ENCODE peak calls at places on chromosomes 13 and 19, in ten cellular contexts. One of them, this sample, is unnamed.
A peak's percentile ranks its signal among the peaks of the same experiment; 100 is the strongest.

GRCh38 chr19:53898680-53899341 is 10.3 kb upstream of the CACNG7 start:
- DNase-seq in uterus: no peak
- DNase-seq in HL-60: no peak
- DNase-seq in RWPE1: peak; percentile 53
- DNase-seq in WTC11: peak; percentile 100
- DNase-seq in fibroblast of mammary gland: no peak
- DNase-seq in fibroblast of lung: no peak
- DNase-seq in dorsolateral prefrontal cortex: no peak
- DNase-seq in lower lobe of right lung: no peak
- DNase-seq in AG04450: no peak
- DNase-seq in this sample: no peak

GRCh38 chr13:50107205-50107604 is 92.0 kb downstream of the KCNRG start:
- DNase-seq in uterus: no peak
- DNase-seq in HL-60: no peak
- DNase-seq in RWPE1: no peak
- DNase-seq in WTC11: no peak
- DNase-seq in fibroblast of mammary gland: no peak
- DNase-seq in fibroblast of lung: peak; percentile 45
- DNase-seq in dorsolateral prefrontal cortex: no peak
- DNase-seq in lower lobe of right lung: no peak
- DNase-seq in AG04450: no peak
- DNase-seq in this sample: no peak

GRCh38 chr19:2454199-2454961 is 2.4 kb downstream of the LMNB2 start:
- DNase-seq in uterus: no peak
- DNase-seq in HL-60: no peak
- DNase-seq in RWPE1: no peak
- DNase-seq in WTC11: no peak
- DNase-seq in fibroblast of mammary gland: no peak
- DNase-seq in fibroblast of lung: no peak
- DNase-seq in dorsolateral prefrontal cortex: no peak
- DNase-seq in lower lobe of right lung: no peak
- DNase-seq in AG04450: no peak
- DNase-seq in this sample: no peak

GRCh38 chr13:33132644-33133440 is 116.6 kb downstream of the KL start:
- DNase-seq in uterus: no peak
- DNase-seq in HL-60: no peak
- DNase-seq in RWPE1: no peak
- DNase-seq in WTC11: no peak
- DNase-seq in fibroblast of mammary gland: peak; percentile 76
- DNase-seq in fibroblast of lung: peak; percentile 74
- DNase-seq in dorsolateral prefrontal cortex: no peak
- DNase-seq in lower lobe of right lung: no peak
- DNase-seq in AG04450: no peak
- DNase-seq in this sample: no peak

GRCh38 chr13:109155301-109155761 is 525.9 kb downstream of the MYO16 start:
- DNase-seq in uterus: no peak
- DNase-seq in HL-60: no peak
- DNase-seq in RWPE1: peak; percentile 74
- DNase-seq in WTC11: no peak
- DNase-seq in fibroblast of mammary gland: peak; percentile 90
- DNase-seq in fibroblast of lung: peak; percentile 98
- DNase-seq in dorsolateral prefrontal cortex: no peak
- DNase-seq in lower lobe of right lung: no peak
- DNase-seq in AG04450: no peak
- DNase-seq in this sample: no peak

GRCh38 chr19:1318678-1319471 is 33.2 kb downstream of the EFNA2 start:
- DNase-seq in uterus: no peak
- DNase-seq in HL-60: no peak
- DNase-seq in RWPE1: no peak
- DNase-seq in WTC11: no peak
- DNase-seq in fibroblast of mammary gland: no peak
- DNase-seq in fibroblast of lung: no peak
- DNase-seq in dorsolateral prefrontal cortex: no peak
- DNase-seq in lower lobe of right lung: no peak
- DNase-seq in AG04450: no peak
- DNase-seq in this sample: no peak

GRCh38 chr19:32519023-32519422 is 62.0 kb upstream of the PDCD5 start:
- DNase-seq in uterus: no peak
- DNase-seq in HL-60: no peak
- DNase-seq in RWPE1: no peak
- DNase-seq in WTC11: no peak
- DNase-seq in fibroblast of mammary gland: no peak
- DNase-seq in fibroblast of lung: no peak
- DNase-seq in dorsolateral prefrontal cortex: no peak
- DNase-seq in lower lobe of right lung: no peak
- DNase-seq in AG04450: no peak
- DNase-seq in this sample: no peak

GRCh38 chr19:41546386-41546789 is 29.6 kb upstream of the CEACAM21 start:
- DNase-seq in uterus: no peak
- DNase-seq in HL-60: peak; percentile 84
- DNase-seq in RWPE1: no peak
- DNase-seq in WTC11: no peak
- DNase-seq in fibroblast of mammary gland: no peak
- DNase-seq in fibroblast of lung: no peak
- DNase-seq in dorsolateral prefrontal cortex: no peak
- DNase-seq in lower lobe of right lung: peak; percentile 53
- DNase-seq in AG04450: no peak
- DNase-seq in this sample: peak; percentile 68

GRCh38 chr13:46654956-46655726 is 102.2 kb downstream of the LRCH1 start:
- DNase-seq in uterus: no peak
- DNase-seq in HL-60: no peak
- DNase-seq in RWPE1: no peak
- DNase-seq in WTC11: no peak
- DNase-seq in fibroblast of mammary gland: peak; percentile 46
- DNase-seq in fibroblast of lung: no peak
- DNase-seq in dorsolateral prefrontal cortex: no peak
- DNase-seq in lower lobe of right lung: no peak
- DNase-seq in AG04450: no peak
- DNase-seq in this sample: no peak

GRCh38 chr19:18490719-18491118 is 31.2 kb downstream of the ELL start:
- DNase-seq in uterus: no peak
- DNase-seq in HL-60: no peak
- DNase-seq in RWPE1: no peak
- DNase-seq in WTC11: no peak
- DNase-seq in fibroblast of mammary gland: no peak
- DNase-seq in fibroblast of lung: no peak
- DNase-seq in dorsolateral prefrontal cortex: no peak
- DNase-seq in lower lobe of right lung: no peak
- DNase-seq in AG04450: no peak
- DNase-seq in this sample: no peak

GRCh38 chr19:18489627-18490184 is 32.2 kb downstream of the ELL start:
- DNase-seq in uterus: no peak
- DNase-seq in HL-60: no peak
- DNase-seq in RWPE1: no peak
- DNase-seq in WTC11: no peak
- DNase-seq in fibroblast of mammary gland: no peak
- DNase-seq in fibroblast of lung: no peak
- DNase-seq in dorsolateral prefrontal cortex: no peak
- DNase-seq in lower lobe of right lung: no peak
- DNase-seq in AG04450: no peak
- DNase-seq in this sample: no peak

GRCh38 chr19:18487576-18488402 is 34.1 kb downstream of the ELL start:
- DNase-seq in uterus: no peak
- DNase-seq in HL-60: no peak
- DNase-seq in RWPE1: no peak
- DNase-seq in WTC11: no peak
- DNase-seq in fibroblast of mammary gland: no peak
- DNase-seq in fibroblast of lung: no peak
- DNase-seq in dorsolateral prefrontal cortex: no peak
- DNase-seq in lower lobe of right lung: no peak
- DNase-seq in AG04450: no peak
- DNase-seq in this sample: no peak

GRCh38 chr19:18488403-18488723 is 33.5 kb downstream of the ELL start:
- DNase-seq in uterus: no peak
- DNase-seq in HL-60: no peak
- DNase-seq in RWPE1: no peak
- DNase-seq in WTC11: no peak
- DNase-seq in fibroblast of mammary gland: no peak
- DNase-seq in fibroblast of lung: no peak
- DNase-seq in dorsolateral prefrontal cortex: peak; percentile 72
- DNase-seq in lower lobe of right lung: no peak
- DNase-seq in AG04450: no peak
- DNase-seq in this sample: no peak

GRCh38 chr19:18488838-18489626 is 32.8 kb downstream of the ELL start:
- DNase-seq in uterus: no peak
- DNase-seq in HL-60: no peak
- DNase-seq in RWPE1: no peak
- DNase-seq in WTC11: peak; percentile 73
- DNase-seq in fibroblast of mammary gland: no peak
- DNase-seq in fibroblast of lung: no peak
- DNase-seq in dorsolateral prefrontal cortex: peak; percentile 63
- DNase-seq in lower lobe of right lung: no peak
- DNase-seq in AG04450: no peak
- DNase-seq in this sample: no peak
- TF ChIP-seq CTCF in uterus: peak; percentile 41
- TF ChIP-seq CTCF in HL-60: no peak
- TF ChIP-seq CTCF in RWPE1: no peak
- TF ChIP-seq CTCF in WTC11: no peak
- TF ChIP-seq CTCF in fibroblast of mammary gland: peak; percentile 25
- TF ChIP-seq CTCF in fibroblast of lung: peak; percentile 27
- TF ChIP-seq CTCF in dorsolateral prefrontal cortex: peak; percentile 22
- TF ChIP-seq CTCF in lower lobe of right lung: peak; percentile 32
- TF ChIP-seq CTCF in AG04450: peak; percentile 26
- TF ChIP-seq CTCF in this sample: peak; percentile 4

GRCh38 chr13:79062291-79062690 is 343.8 kb downstream of the RBM26 start:
- DNase-seq in uterus: no peak
- DNase-seq in HL-60: no peak
- DNase-seq in RWPE1: no peak
- DNase-seq in WTC11: no peak
- DNase-seq in fibroblast of mammary gland: no peak
- DNase-seq in fibroblast of lung: no peak
- DNase-seq in dorsolateral prefrontal cortex: no peak
- DNase-seq in lower lobe of right lung: no peak
- DNase-seq in AG04450: no peak
- DNase-seq in this sample: no peak

GRCh38 chr13:79056706-79057105 is 349.3 kb downstream of the RBM26 start:
- DNase-seq in uterus: no peak
- DNase-seq in HL-60: no peak
- DNase-seq in RWPE1: no peak
- DNase-seq in WTC11: peak; percentile 29
- DNase-seq in fibroblast of mammary gland: no peak
- DNase-seq in fibroblast of lung: no peak
- DNase-seq in dorsolateral prefrontal cortex: no peak
- DNase-seq in lower lobe of right lung: no peak
- DNase-seq in AG04450: no peak
- DNase-seq in this sample: no peak

DNA sequence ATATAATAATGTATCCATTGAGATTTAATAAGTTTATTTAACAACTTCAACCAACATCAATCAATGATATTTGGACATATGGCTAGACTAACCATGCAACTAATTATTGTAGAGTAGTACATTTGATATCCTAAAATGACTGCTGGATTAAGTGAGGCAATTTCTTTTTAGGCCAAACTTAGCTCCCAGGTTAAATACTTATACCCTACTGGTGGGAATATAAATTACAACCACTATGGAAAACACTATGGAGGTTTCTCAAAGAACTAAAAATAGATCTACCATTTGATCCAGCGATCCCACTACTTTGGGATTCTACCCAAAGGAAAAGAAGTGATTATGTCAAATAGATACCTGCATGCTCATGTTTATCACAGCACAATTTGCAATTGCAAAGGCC is 345.8 kb downstream of the RBM26 start:
- DNase-seq in uterus: no peak
- DNase-seq in HL-60: no peak
- DNase-seq in RWPE1: no peak
- DNase-seq in WTC11: no peak
- DNase-seq in fibroblast of mammary gland: no peak
- DNase-seq in fibroblast of lung: no peak
- DNase-seq in dorsolateral prefrontal cortex: no peak
- DNase-seq in lower lobe of right lung: no peak
- DNase-seq in AG04450: no peak
- DNase-seq in this sample: no peak
- TF ChIP-seq CTCF in uterus: no peak
- TF ChIP-seq CTCF in HL-60: no peak
- TF ChIP-seq CTCF in RWPE1: no peak
- TF ChIP-seq CTCF in WTC11: no peak
- TF ChIP-seq CTCF in fibroblast of mammary gland: no peak
- TF ChIP-seq CTCF in fibroblast of lung: no peak
- TF ChIP-seq CTCF in dorsolateral prefrontal cortex: no peak
- TF ChIP-seq CTCF in lower lobe of right lung: no peak
- TF ChIP-seq CTCF in AG04450: peak; percentile 10
- TF ChIP-seq CTCF in this sample: no peak

GRCh38 chr13:31521466-31521865 is 217.9 kb upstream of the RXFP2 start:
- DNase-seq in uterus: no peak
- DNase-seq in HL-60: no peak
- DNase-seq in RWPE1: no peak
- DNase-seq in WTC11: no peak
- DNase-seq in fibroblast of mammary gland: peak; percentile 25
- DNase-seq in fibroblast of lung: no peak
- DNase-seq in dorsolateral prefrontal cortex: no peak
- DNase-seq in lower lobe of right lung: no peak
- DNase-seq in AG04450: no peak
- DNase-seq in this sample: no peak
- TF ChIP-seq CTCF in uterus: no peak
- TF ChIP-seq CTCF in HL-60: no peak
- TF ChIP-seq CTCF in RWPE1: no peak
- TF ChIP-seq CTCF in WTC11: no peak
- TF ChIP-seq CTCF in fibroblast of mammary gland: no peak
- TF ChIP-seq CTCF in fibroblast of lung: no peak
- TF ChIP-seq CTCF in dorsolateral prefrontal cortex: no peak
- TF ChIP-seq CTCF in lower lobe of right lung: no peak
- TF ChIP-seq CTCF in AG04450: no peak
- TF ChIP-seq CTCF in this sample: no peak

GRCh38 chr19:38070573-38070972 is 153.4 kb downstream of the DPF1 start:
- DNase-seq in uterus: no peak
- DNase-seq in HL-60: no peak
- DNase-seq in RWPE1: peak; percentile 30
- DNase-seq in WTC11: no peak
- DNase-seq in fibroblast of mammary gland: peak; percentile 71
- DNase-seq in fibroblast of lung: peak; percentile 78
- DNase-seq in dorsolateral prefrontal cortex: no peak
- DNase-seq in lower lobe of right lung: no peak
- DNase-seq in AG04450: peak; percentile 43
- DNase-seq in this sample: no peak

GRCh38 chr19:38072776-38073411 is 151.1 kb downstream of the DPF1 start:
- DNase-seq in uterus: no peak
- DNase-seq in HL-60: no peak
- DNase-seq in RWPE1: no peak
- DNase-seq in WTC11: no peak
- DNase-seq in fibroblast of mammary gland: no peak
- DNase-seq in fibroblast of lung: no peak
- DNase-seq in dorsolateral prefrontal cortex: no peak
- DNase-seq in lower lobe of right lung: peak; percentile 51
- DNase-seq in AG04450: no peak
- DNase-seq in this sample: no peak

GRCh38 chr19:38071647-38072046 is 152.4 kb downstream of the DPF1 start:
- DNase-seq in uterus: no peak
- DNase-seq in HL-60: no peak
- DNase-seq in RWPE1: no peak
- DNase-seq in WTC11: no peak
- DNase-seq in fibroblast of mammary gland: no peak
- DNase-seq in fibroblast of lung: no peak
- DNase-seq in dorsolateral prefrontal cortex: no peak
- DNase-seq in lower lobe of right lung: no peak
- DNase-seq in AG04450: no peak
- DNase-seq in this sample: no peak

GRCh38 chr19:38076337-38076736 is 147.7 kb downstream of the DPF1 start:
- DNase-seq in uterus: no peak
- DNase-seq in HL-60: no peak
- DNase-seq in RWPE1: no peak
- DNase-seq in WTC11: no peak
- DNase-seq in fibroblast of mammary gland: no peak
- DNase-seq in fibroblast of lung: no peak
- DNase-seq in dorsolateral prefrontal cortex: no peak
- DNase-seq in lower lobe of right lung: no peak
- DNase-seq in AG04450: no peak
- DNase-seq in this sample: no peak

GRCh38 chr19:38073806-38074685 is 150.0 kb downstream of the DPF1 start:
- DNase-seq in uterus: no peak
- DNase-seq in HL-60: no peak
- DNase-seq in RWPE1: no peak
- DNase-seq in WTC11: peak; percentile 73
- DNase-seq in fibroblast of mammary gland: no peak
- DNase-seq in fibroblast of lung: no peak
- DNase-seq in dorsolateral prefrontal cortex: no peak
- DNase-seq in lower lobe of right lung: no peak
- DNase-seq in AG04450: no peak
- DNase-seq in this sample: no peak
- TF ChIP-seq CTCF in uterus: no peak
- TF ChIP-seq CTCF in HL-60: no peak
- TF ChIP-seq CTCF in RWPE1: no peak
- TF ChIP-seq CTCF in WTC11: no peak
- TF ChIP-seq CTCF in fibroblast of mammary gland: no peak
- TF ChIP-seq CTCF in fibroblast of lung: no peak
- TF ChIP-seq CTCF in dorsolateral prefrontal cortex: peak; percentile 15
- TF ChIP-seq CTCF in lower lobe of right lung: no peak
- TF ChIP-seq CTCF in AG04450: no peak
- TF ChIP-seq CTCF in this sample: no peak